ENCODE peak calls at places on chromosomes 1 and 21, in six cellular contexts. R, P, T, Q, O and Z are unnamed samples.

GRCh38 chr1:206719169-206719839 is 34.6 kb downstream of the MAPKAPK2 start:
- DNase-seq in R (no peak), T (no peak), O (no peak), P (no peak), Q (no peak), Z (no peak)

GRCh38 chr1:213381572-213382084 is 330.6 kb downstream of the RPS6KC1 start:
- DNase-seq in T (peak), O (peak), R (no peak), Q (no peak), P (no peak), Z (no peak)

GRCh38 chr1:41983451-41983850 is 64.7 kb upstream of the HIVEP3 start:
- DNase-seq in P (no peak), R (no peak), T (no peak), Q (no peak), O (no peak), Z (no peak)

GRCh38 chr1:205576011-205576410 is 55.8 kb downstream of the ELK4 start:
- DNase-seq in P (no peak), Q (no peak), O (peak), R (peak), T (no peak), Z (no peak)

GRCh38 chr21:45641480-45642035 is 2.0 kb upstream of the PCBP3 start:
- DNase-seq in P (no peak), R (no peak), Q (no peak), T (no peak), O (no peak), Z (no peak)

GRCh38 chr1:63983391-63984256 is 209.8 kb downstream of the ROR1 start:
- DNase-seq in P (no peak), O (no peak), R (no peak), T (no peak), Q (no peak), Z (no peak)

GRCh38 chr1:59291566-59291965 is 5.3 kb upstream of the FGGY start:
- DNase-seq in Q (no peak), R (no peak), T (no peak), P (no peak), O (no peak), Z (no peak)

GRCh38 chr1:177517556-177517955 is 346.8 kb downstream of the BRINP2 start:
- DNase-seq in T (peak), P (no peak), O (no peak), R (no peak), Q (no peak), Z (no peak)

GRCh38 chr1:87759420-87759819 is 430.7 kb downstream of the LMO4 start:
- DNase-seq in Q (no peak), R (no peak), P (no peak), T (no peak), O (no peak), Z (no peak)

GRCh38 chr1:234734864-234735263 is 124.9 kb upstream of the IRF2BP2 start:
- DNase-seq in T (no peak), O (no peak), P (no peak), Q (no peak), R (peak), Z (no peak)

GRCh38 chr1:16014509-16015482 is 3.0 kb downstream of the HSPB7 start:
- DNase-seq in Q (no peak), O (no peak), T (no peak), P (no peak), R (no peak), Z (no peak)

GRCh38 chr21:43983860-43984420 is 28.2 kb upstream of the TRAPPC10 start:
- DNase-seq in Q (no peak), T (no peak), O (peak), P (no peak), R (no peak), Z (no peak)
- H3K27ac ChIP-seq in Q (no peak), T (no peak), O (no peak), P (no peak), R (no peak), Z (no peak)

GRCh38 chr1:226725870-226726212 is 13.2 kb downstream of the ITPKB start:
- DNase-seq in Q (no peak), T (no peak), O (no peak), P (no peak), R (no peak), Z (no peak)

GRCh38 chr1:226722240-226722900 is 16.7 kb downstream of the ITPKB start:
- DNase-seq in R (peak), P (no peak), Q (no peak), T (no peak), O (no peak), Z (no peak)

GRCh38 chr1:226723640-226724532 is 15.2 kb downstream of the ITPKB start:
- DNase-seq in Q (no peak), R (peak), P (no peak), O (no peak), T (peak), Z (no peak)

GRCh38 chr1:226719596-226720386 is 19.3 kb downstream of the ITPKB start:
- DNase-seq in P (no peak), Q (no peak), O (no peak), T (no peak), R (peak), Z (no peak)

GRCh38 chr1:226722901-226723639 is 16.0 kb downstream of the ITPKB start:
- DNase-seq in R (peak), T (no peak), P (no peak), O (no peak), Q (no peak), Z (no peak)
- H3K27ac ChIP-seq in R (peak), T (no peak), P (peak), O (peak), Q (peak), Z (peak)

DNA sequence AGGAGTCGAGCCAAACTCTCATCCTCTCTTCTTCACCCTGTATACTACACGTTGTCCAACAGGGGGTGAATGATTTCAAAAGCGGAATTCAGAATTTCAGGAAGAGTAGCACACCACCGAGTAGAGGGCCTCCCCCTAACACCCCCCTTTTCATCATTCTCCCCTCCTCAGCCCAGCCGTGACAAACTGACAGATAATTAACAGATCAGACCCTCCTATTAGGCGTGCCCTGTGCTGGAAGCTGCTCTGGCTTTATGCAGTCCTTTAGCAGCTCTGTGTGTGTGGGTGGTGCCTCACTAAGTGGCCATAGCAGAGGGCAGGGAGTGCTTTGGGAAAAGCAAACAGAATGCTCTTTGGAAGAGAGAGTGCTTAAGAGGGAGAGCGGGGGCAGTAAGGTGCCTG is 44.3 kb downstream of the PEX14 start:
- DNase-seq in Q (no peak), R (no peak), T (no peak), O (no peak), P (no peak), Z (no peak)
- H3K27ac ChIP-seq in Q (no peak), R (no peak), T (no peak), O (no peak), P (no peak), Z (no peak)

GRCh38 chr1:100735244-100735643 is 15.7 kb downstream of the VCAM1 start:
- DNase-seq in T (no peak), R (no peak), Q (no peak), O (no peak), P (no peak), Z (no peak)

GRCh38 chr1:100734716-100735115 is 15.2 kb downstream of the VCAM1 start:
- DNase-seq in Q (no peak), T (no peak), O (no peak), P (no peak), R (no peak), Z (no peak)

GRCh38 chr1:100731758-100732157 is 12.2 kb downstream of the VCAM1 start:
- DNase-seq in P (no peak), R (no peak), Q (no peak), O (no peak), T (no peak), Z (no peak)

GRCh38 chr1:100736766-100737165 is 17.2 kb downstream of the VCAM1 start:
- DNase-seq in R (no peak), P (no peak), T (no peak), Q (no peak), O (no peak), Z (no peak)

DNA sequence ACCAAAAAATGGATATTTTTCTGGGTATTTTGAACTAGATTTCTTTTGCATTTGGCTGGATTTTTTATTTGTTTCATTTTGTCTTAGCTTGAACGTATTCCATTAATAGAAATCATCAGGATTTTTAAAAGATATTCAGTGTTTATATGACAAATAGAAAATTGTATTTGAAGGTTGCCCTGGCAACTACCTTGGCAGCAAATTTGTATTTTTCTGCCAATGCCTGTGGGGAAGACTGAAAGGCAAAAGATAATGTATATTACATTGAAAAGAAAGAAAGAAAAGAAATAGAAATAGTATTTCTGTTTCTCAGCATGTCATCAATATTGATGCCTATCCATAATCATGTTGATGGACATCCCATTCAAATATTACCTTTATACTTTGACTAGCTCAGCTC is 16.8 kb downstream of the VCAM1 start:
- DNase-seq in R (no peak), T (no peak), P (no peak), Q (no peak), O (no peak), Z (no peak)
- H3K27ac ChIP-seq in R (no peak), T (no peak), P (no peak), Q (no peak), O (no peak), Z (no peak)